ENCODE peak calls at places on chromosomes 11 and 22, in nine cellular contexts. I is progenitor cell of endocrine pancreas, V is KBM-7, L is aorta, P is OCI-M1, Z is amniotic stem cell, X is cardiac fibroblast, D is fibroblast of lung, H is head of caudate nucleus. G is an unnamed sample.

GRCh38 chr11:47130541-47130940 is 46.1 kb downstream of the ARFGAP2 start:
- DNase-seq in X (no peak), D (no peak), H (no peak), L (no peak), I (no peak), P (peak), V (no peak), Z (no peak), G (no peak)

GRCh38 chr11:118659956-118660645 is 19.3 kb downstream of the TREH start:
- DNase-seq in P (no peak), V (no peak), H (no peak), X (no peak), I (no peak), D (no peak), Z (no peak), L (no peak), G (no peak)

GRCh38 chr11:60978546-60979380 is 7.3 kb downstream of the CD6 start:
- DNase-seq in V (peak), L (peak), H (no peak), Z (no peak), D (peak), X (no peak), I (no peak), P (peak), G (no peak)

GRCh38 chr22:37904572-37905533 is 1.2 kb upstream of the MICALL1 start:
- DNase-seq in H (no peak), P (peak), X (peak), Z (peak), V (peak), L (peak), I (no peak), D (peak), G (peak)

GRCh38 chr11:117076941-117077659 is 21.1 kb downstream of the SIK3 start:
- DNase-seq in I (no peak), V (no peak), H (no peak), P (no peak), Z (no peak), L (no peak), X (no peak), D (no peak), G (no peak)

GRCh38 chr11:11777897-11778296 is 63.9 kb upstream of the USP47 start:
- DNase-seq in X (no peak), P (no peak), Z (no peak), L (no peak), V (no peak), D (no peak), I (no peak), H (no peak), G (no peak)

GRCh38 chr22:27252282-27253049 is 549.1 kb downstream of the MN1 start:
- DNase-seq in V (no peak), Z (no peak), D (peak), H (no peak), X (peak), I (no peak), P (no peak), L (no peak), G (peak)

GRCh38 chr11:74072721-74073120 is 63.8 kb upstream of the UCP3 start:
- DNase-seq in H (no peak), I (no peak), D (no peak), X (no peak), Z (no peak), L (no peak), P (no peak), V (no peak), G (no peak)

GRCh38 chr11:64583296-64584262 is 7.4 kb upstream of the SLC22A12 start:
- DNase-seq in Z (no peak), L (peak), P (no peak), X (peak), H (no peak), V (no peak), D (peak), I (no peak), G (no peak)

GRCh38 chr11:109960831-109961230 is 132.4 kb upstream of the ZC3H12C start:
- DNase-seq in Z (no peak), I (no peak), L (peak), X (peak), V (no peak), P (peak), H (no peak), D (peak), G (no peak)

GRCh38 chr22:43889366-43890253 is 2.2 kb downstream of the PNPLA5 start:
- DNase-seq in H (no peak), Z (peak), P (no peak), I (no peak), D (peak), X (peak), V (no peak), L (peak), G (no peak)

GRCh38 chr11:110447897-110448522 is 18.3 kb downstream of the FDX1 start:
- DNase-seq in L (no peak), V (no peak), I (no peak), X (peak), H (no peak), Z (no peak), D (no peak), P (peak), G (no peak)

GRCh38 chr11:44731685-44732411 is 5.1 kb downstream of the TSPAN18 start:
- DNase-seq in D (no peak), H (no peak), I (no peak), L (no peak), Z (no peak), V (no peak), X (no peak), P (peak), G (no peak)

GRCh38 chr11:69308936-69309799 is 15.2 kb downstream of the MYEOV start:
- DNase-seq in D (no peak), I (no peak), L (no peak), X (no peak), P (no peak), V (no peak), Z (no peak), H (no peak), G (no peak)

GRCh38 chr11:67278135-67278938 is 10.8 kb upstream of the ANKRD13D start:
- DNase-seq in Z (no peak), H (no peak), I (no peak), X (no peak), L (peak), V (no peak), D (no peak), P (no peak), G (no peak)

GRCh38 chr11:133070790-133071189 is 461.5 kb downstream of the OPCML start:
- DNase-seq in X (no peak), Z (no peak), I (no peak), P (no peak), H (no peak), V (no peak), L (no peak), D (no peak), G (no peak)

GRCh38 chr11:73274722-73275380 is 2.7 kb downstream of the P2RY6 start:
- DNase-seq in V (no peak), X (no peak), Z (no peak), P (no peak), D (no peak), L (peak), I (no peak), H (no peak), G (no peak)

GRCh38 chr11:62069961-62070919 is 53.6 kb upstream of the INCENP start:
- DNase-seq in V (no peak), I (no peak), D (no peak), P (no peak), L (no peak), H (no peak), Z (no peak), X (no peak), G (no peak)

GRCh38 chr11:120167659-120168058 is 29.7 kb upstream of the TRIM29 start:
- DNase-seq in I (no peak), Z (no peak), V (no peak), X (no peak), H (no peak), L (no peak), D (no peak), P (no peak), G (no peak)